ENCODE peak calls at places on chromosomes 11 and 22, in six cellular contexts. One of them, this sample, is unnamed.

GRCh38 chr22:21611210-21611977 is 18.4 kb downstream of the YDJC start:
- DNase-seq in T-helper 2 cell: no peak
- DNase-seq in cardiac muscle cell: no peak
- DNase-seq in CD4-positive, CD25-positive, alpha-beta regulatory T cell: no peak
- DNase-seq in lung: no peak
- DNase-seq in bronchial epithelial cell: no peak
- DNase-seq in this sample: no peak

GRCh38 chr22:26394787-26395186 is 34.3 kb upstream of the ASPHD2 start:
- DNase-seq in cardiac muscle cell: no peak
- DNase-seq in lung: no peak
- DNase-seq in bronchial epithelial cell: no peak
- DNase-seq in CD4-positive, CD25-positive, alpha-beta regulatory T cell: no peak
- DNase-seq in T-helper 2 cell: no peak
- DNase-seq in this sample: no peak

GRCh38 chr22:38196791-38197429 is 4.9 kb upstream of the MAFF start:
- DNase-seq in cardiac muscle cell: no peak
- DNase-seq in T-helper 2 cell: no peak
- DNase-seq in bronchial epithelial cell: no peak
- DNase-seq in lung: no peak
- DNase-seq in CD4-positive, CD25-positive, alpha-beta regulatory T cell: no peak
- DNase-seq in this sample: no peak

GRCh38 chr11:17014774-17015638 is 792 bp upstream of the PLEKHA7 start:
- DNase-seq in lung: no peak
- DNase-seq in bronchial epithelial cell: peak; percentile 90
- DNase-seq in cardiac muscle cell: peak; percentile 21
- DNase-seq in T-helper 2 cell: no peak
- DNase-seq in CD4-positive, CD25-positive, alpha-beta regulatory T cell: no peak
- DNase-seq in this sample: no peak

GRCh38 chr22:27982630-27983180 is 63.6 kb upstream of the PITPNB start:
- DNase-seq in cardiac muscle cell: no peak
- DNase-seq in bronchial epithelial cell: no peak
- DNase-seq in T-helper 2 cell: no peak
- DNase-seq in CD4-positive, CD25-positive, alpha-beta regulatory T cell: no peak
- DNase-seq in lung: no peak
- DNase-seq in this sample: no peak

GRCh38 chr22:30305519-30305905 is 16.2 kb upstream of the CASTOR1 start:
- DNase-seq in CD4-positive, CD25-positive, alpha-beta regulatory T cell: peak; percentile 36
- DNase-seq in bronchial epithelial cell: no peak
- DNase-seq in lung: no peak
- DNase-seq in cardiac muscle cell: peak; percentile 62
- DNase-seq in T-helper 2 cell: peak; percentile 36
- DNase-seq in this sample: peak; percentile 78

GRCh38 chr22:46649176-46650077 is 29.2 kb downstream of the GRAMD4 start:
- DNase-seq in T-helper 2 cell: no peak
- DNase-seq in cardiac muscle cell: peak; percentile 78
- DNase-seq in bronchial epithelial cell: peak; percentile 40
- DNase-seq in CD4-positive, CD25-positive, alpha-beta regulatory T cell: no peak
- DNase-seq in lung: no peak
- DNase-seq in this sample: no peak

GRCh38 chr11:121421149-121421906 is 30.8 kb upstream of the SORL1 start:
- DNase-seq in bronchial epithelial cell: peak; percentile 29
- DNase-seq in cardiac muscle cell: no peak
- DNase-seq in CD4-positive, CD25-positive, alpha-beta regulatory T cell: no peak
- DNase-seq in lung: no peak
- DNase-seq in T-helper 2 cell: no peak
- DNase-seq in this sample: no peak

GRCh38 chr11:134469627-134470026 is 57.6 kb upstream of the B3GAT1 start:
- DNase-seq in cardiac muscle cell: no peak
- DNase-seq in CD4-positive, CD25-positive, alpha-beta regulatory T cell: no peak
- DNase-seq in lung: no peak
- DNase-seq in bronchial epithelial cell: no peak
- DNase-seq in T-helper 2 cell: no peak
- DNase-seq in this sample: no peak

GRCh38 chr11:115161876-115162275 is 342.3 kb downstream of the CADM1 start:
- DNase-seq in cardiac muscle cell: no peak
- DNase-seq in CD4-positive, CD25-positive, alpha-beta regulatory T cell: no peak
- DNase-seq in bronchial epithelial cell: no peak
- DNase-seq in T-helper 2 cell: no peak
- DNase-seq in lung: no peak
- DNase-seq in this sample: no peak

GRCh38 chr11:111348147-111348546 is 30.9 kb downstream of the POU2AF1 start:
- DNase-seq in T-helper 2 cell: no peak
- DNase-seq in lung: no peak
- DNase-seq in CD4-positive, CD25-positive, alpha-beta regulatory T cell: no peak
- DNase-seq in bronchial epithelial cell: no peak
- DNase-seq in cardiac muscle cell: no peak
- DNase-seq in this sample: no peak

GRCh38 chr22:46864314-46865051 is 102.0 kb downstream of the TBC1D22A start:
- DNase-seq in lung: no peak
- DNase-seq in T-helper 2 cell: no peak
- DNase-seq in cardiac muscle cell: no peak
- DNase-seq in CD4-positive, CD25-positive, alpha-beta regulatory T cell: no peak
- DNase-seq in bronchial epithelial cell: no peak
- DNase-seq in this sample: no peak

GRCh38 chr11:128341280-128341679 is 246.1 kb downstream of the ETS1 start:
- DNase-seq in T-helper 2 cell: peak; percentile 62
- DNase-seq in bronchial epithelial cell: peak; percentile 13
- DNase-seq in cardiac muscle cell: peak; percentile 20
- DNase-seq in lung: no peak
- DNase-seq in CD4-positive, CD25-positive, alpha-beta regulatory T cell: peak; percentile 53
- DNase-seq in this sample: no peak

GRCh38 chr11:63858628-63859550 is 20.0 kb downstream of the MARK2 start:
- DNase-seq in T-helper 2 cell: no peak
- DNase-seq in bronchial epithelial cell: no peak
- DNase-seq in cardiac muscle cell: peak; percentile 91
- DNase-seq in CD4-positive, CD25-positive, alpha-beta regulatory T cell: no peak
- DNase-seq in lung: no peak
- DNase-seq in this sample: peak; percentile 54

GRCh38 chr11:17553249-17553546 is 6.1 kb downstream of the OTOG start:
- DNase-seq in cardiac muscle cell: no peak
- DNase-seq in lung: no peak
- DNase-seq in T-helper 2 cell: no peak
- DNase-seq in bronchial epithelial cell: no peak
- DNase-seq in CD4-positive, CD25-positive, alpha-beta regulatory T cell: no peak
- DNase-seq in this sample: no peak

GRCh38 chr22:26330971-26331625 is 98.0 kb upstream of the ASPHD2 start:
- DNase-seq in CD4-positive, CD25-positive, alpha-beta regulatory T cell: peak; percentile 27
- DNase-seq in bronchial epithelial cell: peak; percentile 59
- DNase-seq in cardiac muscle cell: peak; percentile 51
- DNase-seq in T-helper 2 cell: peak; percentile 25
- DNase-seq in lung: peak; percentile 49
- DNase-seq in this sample: peak; percentile 69

GRCh38 chr11:44556735-44557409 is 8.6 kb upstream of the CD82 start:
- DNase-seq in cardiac muscle cell: peak; percentile 68
- DNase-seq in CD4-positive, CD25-positive, alpha-beta regulatory T cell: peak; percentile 56
- DNase-seq in T-helper 2 cell: peak; percentile 54
- DNase-seq in bronchial epithelial cell: peak; percentile 41
- DNase-seq in lung: peak; percentile 59
- DNase-seq in this sample: peak; percentile 80